ENCODE peak calls at places on chromosomes 5 and 9, in seven cellular contexts. N is body of pancreas, T is fibroblast of the aortic adventitia, I is WTC11, U is right lobe of liver, Z is IMR-90, P is epithelial cell of esophagus. V is an unnamed sample.

GRCh38 chr9:131095666-131096489 is 453 bp upstream of the AIF1L start:
- DNase-seq in N (peak), T (no peak), I (peak), U (no peak), Z (no peak), P (no peak), V (no peak)

GRCh38 chr5:167968784-167969183 is 322.7 kb upstream of the WWC1 start:
- DNase-seq in N (no peak), T (no peak), I (no peak), U (no peak), Z (no peak), P (no peak), V (no peak)

GRCh38 chr9:107425110-107426025 is 64.2 kb downstream of the KLF4 start:
- DNase-seq in N (peak), T (peak), I (peak), U (peak), Z (peak), P (peak), V (peak)

GRCh38 chr9:93100265-93100636 is 4.2 kb downstream of the CARD19 start:
- DNase-seq in N (peak), T (no peak), I (no peak), U (peak), Z (no peak), P (no peak), V (no peak)

GRCh38 chr5:69305512-69305911 is 27.1 kb downstream of the CCDC125 start:
- DNase-seq in N (no peak), T (no peak), I (no peak), U (no peak), Z (no peak), P (no peak), V (no peak)

GRCh38 chr9:130023147-130023787 is 19.7 kb downstream of the FNBP1 start:
- DNase-seq in N (no peak), T (peak), I (no peak), U (no peak), Z (no peak), P (peak), V (no peak)

GRCh38 chr9:133735415-133735775 is 2.8 kb downstream of the SARDH start:
- DNase-seq in N (no peak), T (no peak), I (no peak), U (no peak), Z (no peak), P (no peak), V (no peak)

GRCh38 chr5:57499262-57500050 is 16.8 kb upstream of the ACTBL2 start:
- DNase-seq in N (peak), T (peak), I (peak), U (no peak), Z (peak), P (peak), V (peak)

GRCh38 chr5:137619191-137619870 is 116.6 kb downstream of the KLHL3 start:
- DNase-seq in N (peak), T (peak), I (no peak), U (no peak), Z (peak), P (peak), V (peak)

GRCh38 chr9:70902171-70902570 is 219.2 kb downstream of the TRPM3 start:
- DNase-seq in N (no peak), T (peak), I (no peak), U (no peak), Z (peak), P (peak), V (peak)

GRCh38 chr9:89380437-89381307 is 62.4 kb downstream of the SECISBP2 start:
- DNase-seq in N (no peak), T (no peak), I (no peak), U (no peak), Z (no peak), P (no peak), V (no peak)

GRCh38 chr5:67971223-67971830 is 244.2 kb upstream of the PIK3R1 start:
- DNase-seq in N (no peak), T (peak), I (no peak), U (no peak), Z (peak), P (peak), V (peak)

GRCh38 chr5:13107553-13107952 is 836.9 kb downstream of the DNAH5 start:
- DNase-seq in N (no peak), T (no peak), I (no peak), U (no peak), Z (no peak), P (peak), V (no peak)

DNA sequence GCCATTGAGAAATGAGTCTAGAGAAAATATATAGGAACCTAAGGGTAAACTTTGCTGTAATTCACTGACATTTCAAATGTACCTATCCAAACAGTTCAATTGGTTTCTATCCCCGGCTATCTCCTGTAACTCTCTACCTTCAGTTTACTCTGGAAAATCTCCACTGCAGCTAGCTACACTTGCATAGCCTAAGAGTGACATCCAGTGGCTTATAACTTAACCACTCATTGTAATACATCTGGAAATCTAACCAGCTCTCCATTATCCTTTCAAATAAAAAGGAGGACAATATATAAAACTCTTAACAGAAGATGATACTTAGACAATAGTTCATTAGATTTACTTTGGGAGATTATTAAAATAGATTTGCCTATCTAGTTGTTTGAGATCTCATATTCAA is 35.3 kb upstream of the SPDL1 start:
- DNase-seq in N (no peak), T (peak), I (no peak), U (no peak), Z (peak), P (peak), V (peak)
- TF ChIP-seq CTCF in N (peak), T (peak), I (no peak), U (peak), Z (peak), P (peak), V (peak)

GRCh38 chr5:37792976-37793328 is 46.9 kb downstream of the GDNF start:
- DNase-seq in N (no peak), T (peak), I (no peak), U (no peak), Z (peak), P (no peak), V (peak)
- TF ChIP-seq CTCF in N (no peak), T (no peak), I (no peak), U (no peak), Z (no peak), P (no peak), V (no peak)

GRCh38 chr5:180606215-180606785 is 15.0 kb upstream of the SCGB3A1 start:
- DNase-seq in N (no peak), T (no peak), I (no peak), U (peak), Z (no peak), P (no peak), V (no peak)
- TF ChIP-seq CTCF in N (no peak), T (no peak), I (no peak), U (no peak), Z (no peak), P (no peak), V (no peak)

DNA sequence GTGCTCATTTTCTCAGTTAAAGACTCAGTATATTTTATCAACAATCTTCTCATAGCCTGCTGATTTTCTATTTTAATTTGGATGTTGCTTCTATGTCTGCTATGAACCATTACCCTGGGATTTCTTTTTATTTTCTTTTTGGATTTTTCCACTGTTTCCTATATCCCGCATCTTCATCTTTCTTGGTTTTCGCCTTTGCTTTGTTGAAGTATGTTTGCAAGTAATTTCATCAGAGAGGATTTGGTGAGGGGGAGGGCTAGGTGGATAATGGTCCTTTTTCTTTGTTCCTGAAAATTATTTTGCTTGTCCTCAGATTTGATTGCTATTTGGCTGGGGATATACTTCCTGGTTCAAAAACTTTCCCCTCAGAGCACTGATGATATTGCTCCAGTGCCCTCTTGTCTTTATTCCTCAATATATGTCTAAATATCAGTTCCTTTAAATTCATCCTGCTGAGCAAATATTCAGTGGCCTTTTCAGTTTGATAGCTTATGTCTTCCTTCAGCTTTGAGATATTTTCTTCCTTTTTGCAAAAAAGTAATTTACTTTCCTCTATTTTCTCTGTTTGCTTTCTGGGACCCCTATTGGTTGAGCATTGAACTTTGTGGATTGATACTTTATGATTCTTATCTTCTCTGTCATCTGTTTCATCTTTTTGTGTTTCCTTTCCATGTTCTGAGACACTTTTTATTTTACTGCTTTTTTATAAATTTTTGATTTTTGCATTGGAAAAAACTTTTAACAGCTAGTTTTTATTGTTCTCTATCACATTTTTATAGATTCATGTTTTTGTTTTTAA is 227.6 kb upstream of the ELL2 start:
- DNase-seq in N (no peak), T (no peak), I (no peak), U (no peak), Z (no peak), P (no peak), V (no peak)
- TF ChIP-seq CTCF in N (no peak), T (peak), I (no peak), U (no peak), Z (no peak), P (no peak), V (no peak)

GRCh38 chr5:101390317-101390908 is 487.3 kb upstream of the ST8SIA4 start:
- DNase-seq in N (no peak), T (peak), I (peak), U (no peak), Z (peak), P (peak), V (peak)
- TF ChIP-seq CTCF in N (peak), T (peak), I (no peak), U (peak), Z (peak), P (peak), V (peak)

DNA sequence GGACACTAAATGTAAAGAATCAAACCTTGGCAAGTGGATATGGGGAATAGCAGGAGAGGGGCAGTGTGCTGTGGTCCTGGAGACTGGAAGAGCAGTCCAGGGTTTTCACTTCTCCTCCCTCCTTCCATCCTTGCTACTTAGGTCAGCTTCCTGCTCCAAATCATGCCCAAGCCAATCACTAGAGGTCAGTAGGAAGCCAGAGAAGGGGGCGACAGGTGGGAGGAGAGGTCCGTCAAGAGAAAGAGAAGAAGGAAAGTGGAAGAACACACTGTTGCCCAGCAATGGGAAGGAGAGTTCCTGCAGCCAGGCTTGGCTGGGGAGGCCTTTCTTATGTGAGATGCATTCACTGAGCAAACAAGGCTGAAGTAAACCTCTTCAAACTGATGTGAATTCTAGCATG is 289.6 kb downstream of the DTWD2 start:
- DNase-seq in N (no peak), T (no peak), I (peak), U (no peak), Z (no peak), P (no peak), V (no peak)
- TF ChIP-seq CTCF in N (no peak), T (no peak), I (no peak), U (no peak), Z (no peak), P (no peak), V (no peak)

V was measured in fibroblast of pulmonary artery.